ENCODE peak calls at places on chromosome X, in five cellular contexts. J is HCT116, L is NB4, P is H1, M is A549. Q is an unnamed sample.

GRCh38 chrX:136531951-136532350 is at the start of gene VGLL1:
- DNase-seq in L (no peak), P (no peak), M (no peak), J (no peak), Q (no peak)

GRCh38 chrX:3815896-3816664 is 102.6 kb upstream of the PRKX start:
- DNase-seq in L (peak), J (peak), M (peak), P (peak), Q (peak)

GRCh38 chrX:150566734-150567182 is 1.7 kb upstream of the MTM1 start:
- DNase-seq in P (no peak), J (no peak), L (no peak), M (no peak), Q (no peak)

GRCh38 chrX:72572248-72573157 is at the start of gene HDAC8:
- DNase-seq in L (peak), J (peak), M (peak), P (peak), Q (peak)

GRCh38 chrX:29487214-29487613 is 728.1 kb upstream of the MAGEB2 start:
- DNase-seq in M (no peak), J (no peak), L (no peak), P (no peak), Q (no peak)

GRCh38 chrX:101191217-101191750 is 28.3 kb upstream of the DRP2 start:
- DNase-seq in J (no peak), P (peak), M (no peak), L (no peak), Q (peak)

GRCh38 chrX:154321152-154321551 is 25.6 kb downstream of the TKTL1 start:
- DNase-seq in J (no peak), L (no peak), P (no peak), M (no peak), Q (no peak)

GRCh38 chrX:53695901-53696300 is 9.4 kb upstream of the HUWE1 start:
- DNase-seq in M (no peak), J (no peak), L (no peak), P (no peak), Q (no peak)

GRCh38 chrX:72202792-72203401 is 21.3 kb downstream of the PIN4 start:
- DNase-seq in J (no peak), M (no peak), L (no peak), P (no peak), Q (no peak)

GRCh38 chrX:151543706-151544105 is 19.8 kb upstream of the PASD1 start:
- DNase-seq in L (no peak), J (no peak), P (no peak), M (no peak), Q (no peak)

GRCh38 chrX:24676403-24677024 is 17.2 kb upstream of the POLA1 start:
- DNase-seq in M (peak), L (peak), P (no peak), J (no peak), Q (peak)

GRCh38 chrX:72120798-72121197 is 10.9 kb downstream of the RTL5 start:
- DNase-seq in J (no peak), M (no peak), L (no peak), P (no peak), Q (no peak)

GRCh38 chrX:132491191-132491590 is 2.4 kb upstream of the MBNL3 start:
- DNase-seq in L (peak), P (no peak), J (no peak), M (no peak), Q (no peak)

GRCh38 chrX:18873836-18874235 is 110.1 kb downstream of the PHKA2 start:
- DNase-seq in L (no peak), P (no peak), M (no peak), J (no peak), Q (no peak)

GRCh38 chrX:152899874-152900719 is 2.2 kb downstream of the ZNF185 start:
- DNase-seq in J (no peak), M (no peak), P (no peak), L (no peak), Q (no peak)

GRCh38 chrX:45781901-45782553 is 581.4 kb upstream of the DIPK2B start:
- DNase-seq in L (peak), J (no peak), P (no peak), M (peak), Q (peak)

GRCh38 chrX:154309041-154309775 is 13.6 kb downstream of the TKTL1 start:
- DNase-seq in J (no peak), M (no peak), P (no peak), L (no peak), Q (no peak)

GRCh38 chrX:120140293-120140981 is 18.0 kb upstream of the RHOXF2 start:
- DNase-seq in J (no peak), P (no peak), L (no peak), M (no peak), Q (no peak)

GRCh38 chrX:150694738-150695410 is 1.7 kb downstream of the MTMR1 start:
- DNase-seq in J (no peak), M (no peak), P (no peak), L (peak), Q (no peak)

GRCh38 chrX:21225643-21226042 is 148.6 kb upstream of the CNKSR2 start:
- DNase-seq in J (no peak), P (no peak), M (no peak), L (no peak), Q (no peak)

GRCh38 chrX:56978172-56978571 is 17.2 kb downstream of the SPIN3 start:
- DNase-seq in M (peak), P (no peak), L (peak), J (peak), Q (peak)

GRCh38 chrX:44432641-44433040 is 89.2 kb upstream of the EFHC2 start:
- DNase-seq in J (peak), L (no peak), P (no peak), M (no peak), Q (peak)

GRCh38 chrX:123072686-123073385 is 111.2 kb upstream of the GRIA3 start:
- DNase-seq in M (no peak), L (no peak), P (no peak), J (no peak), Q (no peak)

GRCh38 chrX:67720344-67720743 is 176.5 kb downstream of the AR start:
- DNase-seq in M (no peak), P (no peak), J (no peak), L (no peak), Q (peak)

GRCh38 chrX:79288723-79289122 is 78.4 kb downstream of the ITM2A start:
- DNase-seq in P (no peak), J (no peak), L (no peak), M (no peak), Q (no peak)

GRCh38 chrX:133159205-133159604 is 58.9 kb downstream of the TFDP3 start:
- DNase-seq in P (no peak), M (no peak), J (no peak), L (no peak), Q (no peak)

GRCh38 chrX:13990126-13990525 is 39.6 kb downstream of the GEMIN8 start:
- DNase-seq in M (no peak), P (no peak), L (no peak), J (no peak), Q (no peak)

GRCh38 chrX:139691843-139692505 is 16.0 kb downstream of the MCF2 start:
- DNase-seq in M (no peak), L (no peak), J (no peak), P (peak), Q (peak)
- TF ChIP-seq POLR2A in M (no peak), L (no peak), J (no peak), P (no peak), Q (no peak)

GRCh38 chrX:350148-350533 is 31.5 kb upstream of the GTPBP6 start:
- DNase-seq in J (no peak), L (no peak), M (no peak), P (no peak), Q (no peak)
- TF ChIP-seq MAX in J (no peak), L (no peak), M (no peak), P (no peak), Q (no peak)

DNA sequence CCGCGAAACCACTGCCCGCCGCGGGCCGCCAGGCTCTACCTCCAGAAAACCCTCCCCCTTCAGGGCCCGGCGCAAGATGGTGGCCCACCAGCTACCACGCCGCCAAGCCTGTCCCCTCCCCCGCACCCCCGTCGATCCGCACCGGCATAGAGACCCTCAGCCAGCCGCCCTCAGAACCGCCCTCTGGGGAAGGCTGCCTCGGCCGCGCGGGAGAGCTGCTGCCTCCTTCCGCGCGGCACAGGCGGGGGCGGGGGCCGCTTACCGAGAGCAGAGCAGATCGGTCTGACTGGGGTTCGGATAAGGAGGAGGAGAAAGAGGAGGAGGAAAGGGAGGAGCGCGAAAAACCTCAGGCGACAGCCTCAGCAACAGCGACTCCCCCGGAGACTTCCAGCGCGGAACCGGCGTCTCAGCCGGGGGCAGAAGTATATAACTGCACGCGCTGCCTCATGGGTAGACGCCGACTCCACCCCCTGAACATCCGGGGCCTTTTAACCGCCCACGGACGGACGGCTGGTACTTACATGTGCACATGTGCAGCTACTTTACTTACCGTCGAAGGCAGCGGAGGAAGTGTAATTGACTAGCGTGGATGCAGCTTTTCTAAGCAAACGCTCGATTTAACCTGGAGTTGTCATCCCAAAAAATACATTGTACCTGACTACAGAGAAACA is at the start of gene ZNF280C:
- DNase-seq in M (peak), J (peak), L (peak), P (peak), Q (peak)
- TF ChIP-seq POLR2A in M (peak), J (peak), L (peak), P (peak), Q (peak)

GRCh38 chrX:119094819-119095218 is 22.0 kb downstream of the CT47C1 start:
- DNase-seq in M (no peak), J (no peak), L (no peak), P (no peak), Q (no peak)

GRCh38 chrX:119093991-119094741 is 21.4 kb downstream of the CT47C1 start:
- DNase-seq in L (no peak), J (no peak), M (no peak), P (no peak), Q (no peak)

DNA sequence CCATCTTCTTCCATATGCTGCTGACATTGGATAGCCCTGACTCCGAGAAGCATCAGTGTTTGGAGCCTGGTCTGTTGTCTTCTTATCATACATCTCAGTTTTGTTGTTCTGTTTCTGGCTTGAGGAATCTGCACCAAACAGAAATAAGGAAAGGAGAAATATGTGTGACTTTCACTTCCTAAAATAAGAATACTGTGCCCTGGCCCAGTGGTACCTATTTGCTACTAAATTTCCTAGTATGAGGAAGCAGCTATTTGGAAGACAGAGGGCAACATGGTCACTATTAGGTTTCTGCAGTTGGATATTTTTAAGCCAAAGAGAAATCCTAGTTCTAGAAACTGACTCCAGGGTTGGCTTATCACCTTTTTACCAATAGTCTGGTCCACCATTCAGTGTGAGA is 16.8 kb downstream of the CT47C1 start:
- DNase-seq in P (no peak), J (no peak), L (no peak), M (no peak), Q (no peak)
- TF ChIP-seq MAX in P (no peak), J (no peak), L (no peak), M (no peak), Q (no peak)

GRCh38 chrX:39730671-39731389 is 366.9 kb downstream of the BCOR start:
- DNase-seq in P (peak), L (peak), J (no peak), M (peak), Q (peak)
- TF ChIP-seq POLR2A in P (no peak), L (no peak), J (no peak), M (no peak), Q (no peak)

GRCh38 chrX:17608898-17609297 is 128.4 kb upstream of the SCML1 start:
- DNase-seq in P (no peak), J (no peak), M (no peak), L (no peak), Q (no peak)
- TF ChIP-seq MAX in P (no peak), J (no peak), M (no peak), L (no peak), Q (no peak)

GRCh38 chrX:107775734-107776511 is at the start of gene TSC22D3:
- DNase-seq in L (peak), M (peak), P (peak), J (peak), Q (peak)
- TF ChIP-seq POLR2A in L (no peak), M (no peak), P (no peak), J (no peak), Q (no peak)

GRCh38 chrX:22559506-22559905 is 286.8 kb downstream of the CBLL2 start:
- DNase-seq in P (no peak), M (no peak), L (no peak), J (no peak), Q (no peak)
- TF ChIP-seq MAX in P (no peak), M (no peak), L (no peak), J (no peak), Q (no peak)

Q was measured in endothelial cell of umbilical vein.